ENCODE peak calls at places on chromosomes 5 and 9, in seven cellular contexts. One of them, this sample, is unnamed.

GRCh38 chr5:99795026-99795425 is 740.1 kb upstream of the FAM174A start:
- DNase-seq in GM06990: no peak
- DNase-seq in AG09309: no peak
- DNase-seq in esophagus squamous epithelium: no peak
- DNase-seq in cardiac fibroblast: no peak
- DNase-seq in WTC11: no peak
- DNase-seq in GM23338: no peak
- DNase-seq in this sample: no peak

GRCh38 chr9:117413346-117414219 is 1.3 kb downstream of the ASTN2 start:
- DNase-seq in GM06990: peak
- DNase-seq in AG09309: no peak
- DNase-seq in esophagus squamous epithelium: no peak
- DNase-seq in cardiac fibroblast: no peak
- DNase-seq in WTC11: peak
- DNase-seq in GM23338: peak
- DNase-seq in this sample: no peak

GRCh38 chr9:70411930-70412677 is 2.4 kb downstream of the KLF9 start:
- DNase-seq in GM06990: peak
- DNase-seq in AG09309: no peak
- DNase-seq in esophagus squamous epithelium: peak
- DNase-seq in cardiac fibroblast: peak
- DNase-seq in WTC11: peak
- DNase-seq in GM23338: peak
- DNase-seq in this sample: peak

GRCh38 chr9:131094015-131094414 is 2.3 kb upstream of the AIF1L start:
- DNase-seq in GM06990: no peak
- DNase-seq in AG09309: no peak
- DNase-seq in esophagus squamous epithelium: no peak
- DNase-seq in cardiac fibroblast: no peak
- DNase-seq in WTC11: no peak
- DNase-seq in GM23338: no peak
- DNase-seq in this sample: no peak

GRCh38 chr9:122333169-122333808 is 37.5 kb upstream of the PTGS1 start:
- DNase-seq in GM06990: no peak
- DNase-seq in AG09309: no peak
- DNase-seq in esophagus squamous epithelium: no peak
- DNase-seq in cardiac fibroblast: no peak
- DNase-seq in WTC11: no peak
- DNase-seq in GM23338: peak
- DNase-seq in this sample: no peak

GRCh38 chr5:76888733-76889300 is 39.0 kb downstream of the S100Z start:
- DNase-seq in GM06990: no peak
- DNase-seq in AG09309: no peak
- DNase-seq in esophagus squamous epithelium: no peak
- DNase-seq in cardiac fibroblast: no peak
- DNase-seq in WTC11: no peak
- DNase-seq in GM23338: peak
- DNase-seq in this sample: no peak

GRCh38 chr5:151600069-151600665 is 9.0 kb upstream of the FAT2 start:
- DNase-seq in GM06990: no peak
- DNase-seq in AG09309: no peak
- DNase-seq in esophagus squamous epithelium: no peak
- DNase-seq in cardiac fibroblast: no peak
- DNase-seq in WTC11: no peak
- DNase-seq in GM23338: no peak
- DNase-seq in this sample: no peak

GRCh38 chr9:137804908-137805356 is 72.7 kb upstream of the CACNA1B start:
- DNase-seq in GM06990: no peak
- DNase-seq in AG09309: no peak
- DNase-seq in esophagus squamous epithelium: no peak
- DNase-seq in cardiac fibroblast: no peak
- DNase-seq in WTC11: no peak
- DNase-seq in GM23338: no peak
- DNase-seq in this sample: no peak

GRCh38 chr5:157189223-157189622 is 8.6 kb downstream of the ITK start:
- DNase-seq in GM06990: no peak
- DNase-seq in AG09309: no peak
- DNase-seq in esophagus squamous epithelium: no peak
- DNase-seq in cardiac fibroblast: no peak
- DNase-seq in WTC11: no peak
- DNase-seq in GM23338: no peak
- DNase-seq in this sample: no peak

GRCh38 chr5:17157294-17157693 is 60.1 kb upstream of the BASP1 start:
- DNase-seq in GM06990: no peak
- DNase-seq in AG09309: peak
- DNase-seq in esophagus squamous epithelium: no peak
- DNase-seq in cardiac fibroblast: no peak
- DNase-seq in WTC11: no peak
- DNase-seq in GM23338: no peak
- DNase-seq in this sample: no peak

GRCh38 chr5:122259995-122260394 is 52.0 kb upstream of the SNCAIP start:
- DNase-seq in GM06990: no peak
- DNase-seq in AG09309: peak
- DNase-seq in esophagus squamous epithelium: no peak
- DNase-seq in cardiac fibroblast: peak
- DNase-seq in WTC11: no peak
- DNase-seq in GM23338: no peak
- DNase-seq in this sample: no peak

GRCh38 chr5:115685966-115686691 is 60.3 kb upstream of the TMED7 start:
- DNase-seq in GM06990: no peak
- DNase-seq in AG09309: no peak
- DNase-seq in esophagus squamous epithelium: no peak
- DNase-seq in cardiac fibroblast: peak
- DNase-seq in WTC11: no peak
- DNase-seq in GM23338: peak
- DNase-seq in this sample: no peak

GRCh38 chr9:90219548-90220118 is 423.0 kb downstream of the DIRAS2 start:
- DNase-seq in GM06990: peak
- DNase-seq in AG09309: no peak
- DNase-seq in esophagus squamous epithelium: no peak
- DNase-seq in cardiac fibroblast: no peak
- DNase-seq in WTC11: peak
- DNase-seq in GM23338: peak
- DNase-seq in this sample: peak

GRCh38 chr5:172561151-172561550 is 79.9 kb upstream of the NEURL1B start:
- DNase-seq in GM06990: no peak
- DNase-seq in AG09309: no peak
- DNase-seq in esophagus squamous epithelium: no peak
- DNase-seq in cardiac fibroblast: peak
- DNase-seq in WTC11: no peak
- DNase-seq in GM23338: no peak
- DNase-seq in this sample: no peak

GRCh38 chr9:36623280-36623679 is 50.6 kb downstream of the MELK start:
- DNase-seq in GM06990: no peak
- DNase-seq in AG09309: no peak
- DNase-seq in esophagus squamous epithelium: no peak
- DNase-seq in cardiac fibroblast: peak
- DNase-seq in WTC11: no peak
- DNase-seq in GM23338: no peak
- DNase-seq in this sample: no peak

GRCh38 chr5:56028708-56029107 is 33.9 kb upstream of the IL6ST start:
- DNase-seq in GM06990: no peak
- DNase-seq in AG09309: no peak
- DNase-seq in esophagus squamous epithelium: no peak
- DNase-seq in cardiac fibroblast: no peak
- DNase-seq in WTC11: no peak
- DNase-seq in GM23338: no peak
- DNase-seq in this sample: no peak
- TF ChIP-seq CTCF in GM06990: no peak
- TF ChIP-seq CTCF in AG09309: no peak
- TF ChIP-seq CTCF in esophagus squamous epithelium: no peak
- TF ChIP-seq CTCF in cardiac fibroblast: no peak
- TF ChIP-seq CTCF in WTC11: no peak
- TF ChIP-seq CTCF in GM23338: no peak
- TF ChIP-seq CTCF in this sample: no peak

GRCh38 chr5:144598451-144599068 is 427.9 kb downstream of the KCTD16 start:
- DNase-seq in GM06990: no peak
- DNase-seq in AG09309: no peak
- DNase-seq in esophagus squamous epithelium: no peak
- DNase-seq in cardiac fibroblast: no peak
- DNase-seq in WTC11: peak
- DNase-seq in GM23338: peak
- DNase-seq in this sample: no peak
- TF ChIP-seq CTCF in GM06990: no peak
- TF ChIP-seq CTCF in AG09309: no peak
- TF ChIP-seq CTCF in esophagus squamous epithelium: no peak
- TF ChIP-seq CTCF in cardiac fibroblast: no peak
- TF ChIP-seq CTCF in WTC11: no peak
- TF ChIP-seq CTCF in GM23338: no peak
- TF ChIP-seq CTCF in this sample: no peak

GRCh38 chr5:38832810-38833209 is 13.0 kb upstream of the OSMR start:
- DNase-seq in GM06990: no peak
- DNase-seq in AG09309: no peak
- DNase-seq in esophagus squamous epithelium: no peak
- DNase-seq in cardiac fibroblast: no peak
- DNase-seq in WTC11: no peak
- DNase-seq in GM23338: no peak
- DNase-seq in this sample: no peak
- TF ChIP-seq CTCF in GM06990: no peak
- TF ChIP-seq CTCF in AG09309: no peak
- TF ChIP-seq CTCF in esophagus squamous epithelium: no peak
- TF ChIP-seq CTCF in cardiac fibroblast: no peak
- TF ChIP-seq CTCF in WTC11: no peak
- TF ChIP-seq CTCF in GM23338: no peak
- TF ChIP-seq CTCF in this sample: no peak

DNA sequence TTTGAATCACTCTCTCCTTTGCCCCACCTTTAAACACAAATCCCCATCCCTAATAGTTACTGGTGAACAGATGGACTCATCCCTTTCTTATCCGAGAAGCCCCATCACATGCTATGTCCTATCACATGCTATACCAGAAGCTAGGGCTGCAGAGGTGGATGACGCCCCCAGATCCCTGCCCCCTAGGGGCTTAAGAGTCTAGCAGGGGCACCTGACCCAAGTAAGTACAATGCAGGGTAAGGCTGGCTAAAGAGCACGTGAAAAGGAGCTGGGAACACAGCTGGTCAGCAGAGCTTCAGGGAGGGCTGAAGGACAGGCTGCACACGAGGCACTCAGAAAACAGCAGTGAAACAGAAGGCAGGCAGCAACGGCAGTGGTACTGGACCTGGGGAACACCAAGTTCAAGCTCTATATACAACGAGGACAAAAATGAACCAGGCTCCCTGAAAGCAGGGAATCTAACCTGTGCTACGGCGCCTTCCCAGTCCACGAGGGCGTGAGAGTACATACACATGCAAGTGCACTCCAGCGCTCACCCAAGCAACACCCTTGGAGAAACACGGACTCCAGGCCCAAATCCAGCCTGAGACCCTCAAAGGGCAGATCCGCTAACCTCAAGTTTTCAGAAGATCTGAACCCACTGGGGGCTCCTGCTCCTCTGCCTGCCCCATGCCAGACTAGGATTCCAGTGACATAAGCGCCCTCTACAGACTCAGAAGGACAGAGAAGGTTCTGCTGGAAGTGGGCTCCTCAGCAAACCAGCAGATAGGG is 57.5 kb downstream of the PSMB7 start:
- DNase-seq in GM06990: peak
- DNase-seq in AG09309: no peak
- DNase-seq in esophagus squamous epithelium: no peak
- DNase-seq in cardiac fibroblast: no peak
- DNase-seq in WTC11: no peak
- DNase-seq in GM23338: peak
- DNase-seq in this sample: no peak
- TF ChIP-seq CTCF in GM06990: no peak
- TF ChIP-seq CTCF in AG09309: no peak
- TF ChIP-seq CTCF in esophagus squamous epithelium: no peak
- TF ChIP-seq CTCF in cardiac fibroblast: peak
- TF ChIP-seq CTCF in WTC11: no peak
- TF ChIP-seq CTCF in GM23338: peak
- TF ChIP-seq CTCF in this sample: no peak

DNA sequence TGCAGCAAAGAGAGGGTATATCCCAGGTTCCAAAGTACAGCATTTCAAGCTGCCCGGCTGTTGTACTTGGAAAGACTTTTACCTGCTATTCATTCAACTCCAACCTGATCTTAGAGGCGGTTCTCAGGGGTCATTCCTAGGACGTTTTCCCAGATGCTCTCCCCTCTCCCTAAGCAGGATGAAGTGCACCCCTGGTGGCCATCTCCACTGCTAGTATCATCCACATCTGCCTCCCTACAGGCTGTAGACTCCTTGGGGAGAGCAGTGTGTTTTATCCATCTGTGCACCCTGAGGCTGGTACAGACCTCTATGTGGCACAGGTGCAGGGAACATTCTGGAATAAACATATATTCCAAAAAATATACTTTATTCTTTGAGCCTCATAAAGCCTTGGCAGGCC is 56.8 kb downstream of the PTPN3 start:
- DNase-seq in GM06990: no peak
- DNase-seq in AG09309: no peak
- DNase-seq in esophagus squamous epithelium: no peak
- DNase-seq in cardiac fibroblast: no peak
- DNase-seq in WTC11: peak
- DNase-seq in GM23338: peak
- DNase-seq in this sample: no peak
- TF ChIP-seq CTCF in GM06990: peak
- TF ChIP-seq CTCF in AG09309: peak
- TF ChIP-seq CTCF in esophagus squamous epithelium: no peak
- TF ChIP-seq CTCF in cardiac fibroblast: peak
- TF ChIP-seq CTCF in WTC11: no peak
- TF ChIP-seq CTCF in GM23338: peak
- TF ChIP-seq CTCF in this sample: no peak

GRCh38 chr9:1024112-1024511 is 26.0 kb upstream of the DMRT2 start:
- DNase-seq in GM06990: no peak
- DNase-seq in AG09309: no peak
- DNase-seq in esophagus squamous epithelium: no peak
- DNase-seq in cardiac fibroblast: no peak
- DNase-seq in WTC11: no peak
- DNase-seq in GM23338: no peak
- DNase-seq in this sample: no peak

GRCh38 chr9:1013018-1013417 is 36.6 kb downstream of the DMRT3 start:
- DNase-seq in GM06990: no peak
- DNase-seq in AG09309: no peak
- DNase-seq in esophagus squamous epithelium: no peak
- DNase-seq in cardiac fibroblast: no peak
- DNase-seq in WTC11: no peak
- DNase-seq in GM23338: no peak
- DNase-seq in this sample: no peak

DNA sequence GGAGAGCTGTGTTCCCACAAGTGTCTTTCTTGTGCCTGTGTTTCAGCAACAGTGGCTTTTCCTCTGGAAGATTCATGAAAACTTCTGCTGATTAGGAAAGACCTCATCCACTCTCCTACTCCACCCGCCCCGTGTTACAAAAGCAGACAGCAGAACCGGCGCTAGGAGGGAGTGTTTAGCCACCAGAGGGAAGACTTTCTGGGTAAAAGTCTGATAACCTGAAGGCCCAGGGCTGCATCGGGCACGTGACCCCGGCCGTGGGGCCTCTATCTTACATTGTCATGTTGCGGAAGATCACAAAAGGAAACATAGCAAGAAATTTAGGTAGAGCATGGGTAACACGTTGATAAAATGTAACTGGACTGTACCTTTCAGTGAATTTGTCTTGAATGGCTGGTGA is 32.0 kb upstream of the DMRT2 start:
- DNase-seq in GM06990: no peak
- DNase-seq in AG09309: no peak
- DNase-seq in esophagus squamous epithelium: no peak
- DNase-seq in cardiac fibroblast: peak
- DNase-seq in WTC11: peak
- DNase-seq in GM23338: peak
- DNase-seq in this sample: no peak
- TF ChIP-seq CTCF in GM06990: peak
- TF ChIP-seq CTCF in AG09309: peak
- TF ChIP-seq CTCF in esophagus squamous epithelium: peak
- TF ChIP-seq CTCF in cardiac fibroblast: peak
- TF ChIP-seq CTCF in WTC11: no peak
- TF ChIP-seq CTCF in GM23338: peak
- TF ChIP-seq CTCF in this sample: no peak